ENCODE peak calls at places on chromosomes 12 and 14, in nine cellular contexts. Z is iris pigment epithelial cell; R is stimulated activated naive CD8-positive, alpha-beta T cell treated with anti-CD3 and anti-CD28 coated beads, Interleukin-15, amount 100 ng/mL, for 72 hours; N is NCI-H1694 treated with DMSO at 0.1 percent for 48 hours; Y is stimulated activated CD4-positive, alpha-beta T cell treated with anti-CD3 and anti-CD28 coated beads, Interleukin-2, amount 100 ng/mL, for 48 hours; J is NCI-H2107; X is AG08395; I is AG09309; D is stimulated activated CD8-positive, alpha-beta memory T cell treated with anti-CD3 and anti-CD28 coated beads, Interleukin-15, amount 100 ng/mL, for 24 hours. P is an unnamed sample.
A peak's percentile ranks its signal among the peaks of the same experiment; 100 is the strongest.

GRCh38 chr12:56082382-56082781 is 2.4 kb downstream of the ERBB3 start:
- DNase-seq in Z (no peak), R (no peak), N (no peak), Y (no peak), J (no peak), X (no peak), I (no peak), D (no peak), P (no peak)

GRCh38 chr14:97002454-97002853 is 205.3 kb downstream of the VRK1 start:
- DNase-seq in Z (no peak), R (no peak), N (no peak), Y (no peak), J (no peak), X (no peak), I (no peak), D (no peak), P (no peak)

GRCh38 chr12:132280436-132280835 is 49.0 kb downstream of the GALNT9 start:
- DNase-seq in Z (no peak), R (no peak), N (no peak), Y (no peak), J (no peak), X (no peak), I (no peak), D (no peak), P (no peak)

GRCh38 chr14:34201909-34202622 is 251.2 kb upstream of the EGLN3 start:
- DNase-seq in Z (no peak), R (no peak), N (no peak), Y (no peak), J (no peak), X (no peak), I (no peak), D (no peak), P (no peak)

GRCh38 chr14:95701846-95702221 is 12.1 kb downstream of the TCL1A start:
- DNase-seq in Z (peak; percentile 22), R (no peak), N (no peak), Y (no peak), J (no peak), X (no peak), I (no peak), D (no peak), P (no peak)

GRCh38 chr12:4630262-4630661 is 18.6 kb downstream of the AKAP3 start:
- DNase-seq in Z (no peak), R (no peak), N (no peak), Y (no peak), J (no peak), X (no peak), I (no peak), D (no peak), P (no peak)

GRCh38 chr12:87827638-87828264 is 201.4 kb downstream of the C12orf50 start:
- DNase-seq in Z (peak; percentile 88), R (no peak), N (no peak), Y (no peak), J (no peak), X (no peak), I (no peak), D (no peak), P (no peak)

GRCh38 chr12:51407604-51408003 is 16.4 kb upstream of the GALNT6 start:
- DNase-seq in Z (no peak), R (no peak), N (no peak), Y (no peak), J (no peak), X (no peak), I (no peak), D (no peak), P (no peak)

GRCh38 chr14:104023325-104024055 is 62.0 kb upstream of the ASPG start:
- DNase-seq in Z (no peak), R (no peak), N (no peak), Y (no peak), J (no peak), X (no peak), I (no peak), D (no peak), P (no peak)

GRCh38 chr12:57151741-57152407 is 4.5 kb upstream of the LRP1-AS start:
- DNase-seq in Z (peak; percentile 69), R (no peak), N (no peak), Y (no peak), J (no peak), X (peak; percentile 78), I (peak; percentile 78), D (no peak), P (no peak)

GRCh38 chr12:29649722-29650121 is 134.0 kb downstream of the TMTC1 start:
- DNase-seq in Z (no peak), R (no peak), N (no peak), Y (no peak), J (no peak), X (no peak), I (no peak), D (no peak), P (no peak)

GRCh38 chr14:104109121-104109541 is 23.6 kb downstream of the ASPG start:
- DNase-seq in Z (no peak), R (peak; percentile 7), N (no peak), Y (no peak), J (no peak), X (no peak), I (no peak), D (no peak), P (no peak)

GRCh38 chr12:53623526-53623925 is 2.7 kb downstream of the ATF7 start:
- DNase-seq in Z (peak; percentile 74), R (no peak), N (no peak), Y (no peak), J (no peak), X (peak; percentile 65), I (no peak), D (no peak), P (no peak)

GRCh38 chr12:1474567-1475153 is 119.7 kb downstream of the FBXL14 start:
- DNase-seq in Z (peak; percentile 95), R (no peak), N (no peak), Y (no peak), J (peak; percentile 11), X (peak; percentile 35), I (peak; percentile 59), D (no peak), P (peak; percentile 85)

GRCh38 chr12:20260864-20261263 is 107.5 kb upstream of the PDE3A start:
- DNase-seq in Z (peak; percentile 25), R (no peak), N (no peak), Y (no peak), J (no peak), X (no peak), I (no peak), D (no peak), P (no peak)

P was measured in non-pigmented ciliary epithelial cell.